ENCODE peak calls at places on chromosome 14, in four cellular contexts. I is K562, R is IMR-90, M is GM12878. X is an unnamed sample.
A peak's percentile ranks its signal among the peaks of the same experiment; 100 is the strongest.

GRCh38 chr14:20612403-20612802 is 21.2 kb upstream of the RNASE12 start:
- DNase-seq in I (no peak), R (no peak), M (no peak), X (no peak)

GRCh38 chr14:91872517-91873470 is 5.5 kb upstream of the TC2N start:
- DNase-seq in I (no peak), R (peak; percentile 83), M (no peak), X (peak; percentile 84)

GRCh38 chr14:54625158-54625557 is 58.2 kb downstream of the SAMD4A start:
- DNase-seq in I (no peak), R (peak; percentile 92), M (no peak), X (no peak)

GRCh38 chr14:76861574-76862255 is 35.5 kb downstream of the LRRC74A start:
- DNase-seq in I (no peak), R (no peak), M (no peak), X (no peak)

GRCh38 chr14:99513183-99513694 is 32.0 kb downstream of the CCNK start:
- DNase-seq in I (no peak), R (no peak), M (no peak), X (no peak)

GRCh38 chr14:51957950-51958349 is 31.4 kb upstream of the RTRAF start:
- DNase-seq in I (no peak), R (peak; percentile 45), M (no peak), X (peak; percentile 44)

GRCh38 chr14:69479696-69480095 is 4.8 kb upstream of the PLEKHD1 start:
- DNase-seq in I (no peak), R (no peak), M (no peak), X (no peak)

GRCh38 chr14:61103541-61104339 is 122.7 kb downstream of the SLC38A6 start:
- DNase-seq in I (peak; percentile 84), R (peak; percentile 99), M (no peak), X (peak; percentile 94)

GRCh38 chr14:101113835-101114725 is 210.6 kb upstream of the RTL1 start:
- DNase-seq in I (no peak), R (no peak), M (no peak), X (no peak)

GRCh38 chr14:67704484-67705089 is 2.9 kb downstream of the RDH12 start:
- DNase-seq in I (peak; percentile 55), R (peak; percentile 54), M (peak; percentile 45), X (peak; percentile 68)

GRCh38 chr14:59772252-59772651 is 98.3 kb downstream of the RTN1 start:
- DNase-seq in I (no peak), R (no peak), M (no peak), X (peak; percentile 68)

GRCh38 chr14:95541932-95542554 is 7.2 kb downstream of the GLRX5 start:
- DNase-seq in I (peak; percentile 45), R (no peak), M (no peak), X (no peak)

GRCh38 chr14:54882521-54882920 is 20.1 kb downstream of the GCH1 start:
- DNase-seq in I (no peak), R (no peak), M (no peak), X (no peak)

GRCh38 chr14:67666733-67667132 is 7.7 kb downstream of the VTI1B start:
- DNase-seq in I (no peak), R (no peak), M (no peak), X (no peak)

GRCh38 chr14:85444685-85445084 is 85.3 kb upstream of the FLRT2 start:
- DNase-seq in I (no peak), R (peak; percentile 25), M (no peak), X (no peak)

GRCh38 chr14:54730156-54730961 is 163.4 kb downstream of the SAMD4A start:
- DNase-seq in I (no peak), R (peak; percentile 78), M (peak; percentile 94), X (no peak)

GRCh38 chr14:99534863-99535262 is 53.7 kb downstream of the CCNK start:
- DNase-seq in I (no peak), R (no peak), M (no peak), X (no peak)

GRCh38 chr14:32044454-32044853 is 32.6 kb upstream of the ARHGAP5 start:
- DNase-seq in I (no peak), R (no peak), M (no peak), X (no peak)

GRCh38 chr14:32049361-32050103 is 27.6 kb upstream of the ARHGAP5 start:
- DNase-seq in I (no peak), R (no peak), M (no peak), X (no peak)

GRCh38 chr14:32050839-32051238 is 26.3 kb upstream of the ARHGAP5 start:
- DNase-seq in I (no peak), R (no peak), M (no peak), X (no peak)

GRCh38 chr14:32043624-32044023 is 33.5 kb upstream of the ARHGAP5 start:
- DNase-seq in I (no peak), R (no peak), M (no peak), X (no peak)

DNA sequence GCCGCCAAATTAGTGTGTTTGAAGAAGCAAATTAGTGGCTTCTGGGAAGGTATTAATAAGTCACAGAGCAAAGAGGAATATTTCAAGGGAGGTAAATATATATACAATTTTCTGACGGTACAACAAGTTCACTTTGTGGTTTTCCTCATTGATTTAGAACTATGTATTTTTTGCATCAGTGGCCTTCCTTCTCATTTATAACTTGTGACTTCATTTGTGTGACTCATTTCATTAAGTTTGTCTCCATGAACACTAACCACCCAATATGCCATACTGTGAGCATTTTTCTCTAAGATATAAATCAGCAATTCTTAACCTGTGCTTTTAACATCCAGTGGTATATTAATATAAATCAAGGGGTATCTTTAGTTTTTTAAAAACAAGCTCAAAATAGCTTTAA is 29.3 kb upstream of the ARHGAP5 start:
- DNase-seq in I (no peak), R (no peak), M (no peak), X (no peak)
- TF ChIP-seq FOS in I (no peak), R (no peak), M (no peak), X (peak; percentile 43)

GRCh38 chr14:94077823-94078222 is 3.2 kb downstream of the DDX24 start:
- DNase-seq in I (no peak), R (no peak), M (no peak), X (no peak)

GRCh38 chr14:94080606-94081385 is at the start of the genes DDX24 and IFI27L1:
- DNase-seq in I (peak; percentile 94), R (peak; percentile 93), M (peak; percentile 85), X (peak; percentile 97)

GRCh38 chr14:94081386-94081820 is 293 bp downstream of the IFI27L1 start:
- DNase-seq in I (no peak), R (no peak), M (no peak), X (no peak)

GRCh38 chr14:94077111-94077821 is 3.7 kb downstream of the DDX24 start:
- DNase-seq in I (peak; percentile 7), R (no peak), M (no peak), X (no peak)

DNA sequence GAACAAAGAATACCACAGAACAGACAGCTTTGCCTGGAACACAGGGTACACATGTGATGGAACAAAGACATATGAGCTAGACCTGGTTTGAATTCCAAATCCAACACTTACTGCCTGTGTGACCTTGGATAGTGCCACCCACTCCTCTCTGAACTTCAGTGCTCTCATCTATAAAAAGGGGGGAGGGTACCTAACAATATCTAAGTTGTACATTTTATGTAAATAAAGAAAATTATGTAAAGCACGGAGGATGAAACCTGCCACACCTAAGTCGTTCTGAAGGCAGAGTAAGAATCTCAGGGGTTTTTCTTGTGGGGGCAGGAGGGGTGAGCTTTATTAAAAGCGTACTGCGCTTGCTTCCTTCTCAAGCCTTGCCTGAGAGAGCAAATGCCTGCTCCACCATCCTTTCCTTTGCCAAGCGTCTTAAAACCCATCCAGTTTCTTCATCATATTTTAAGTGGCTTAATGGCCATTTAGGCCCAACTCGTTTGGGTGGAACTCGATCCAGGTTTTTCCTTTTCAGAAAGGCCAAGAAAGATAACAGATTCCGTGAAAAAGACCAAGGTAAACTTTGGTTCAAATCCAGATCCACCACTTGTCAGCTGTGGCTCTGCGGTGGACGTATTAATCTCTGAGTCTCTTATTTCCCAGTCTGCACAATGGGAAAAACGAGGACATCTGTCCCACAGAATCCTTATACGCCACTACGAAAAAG is 954 bp downstream of the DDX24 start:
- DNase-seq in I (no peak), R (peak; percentile 42), M (no peak), X (peak; percentile 54)
- H2AFZ ChIP-seq in I (no peak overlapping the region), R (peak overlapping the region; percentile 91), M (peak overlapping the region; percentile 98), X (peak overlapping the region; percentile 72)

GRCh38 chr14:75471059-75471458 is 43.2 kb downstream of the JDP2 start:
- DNase-seq in I (no peak), R (no peak), M (no peak), X (no peak)

GRCh38 chr14:75470238-75470797 is 42.5 kb downstream of the JDP2 start:
- DNase-seq in I (no peak), R (no peak), M (no peak), X (no peak)

GRCh38 chr14:75469164-75469563 is 41.3 kb downstream of the JDP2 start:
- DNase-seq in I (no peak), R (no peak), M (no peak), X (no peak)

GRCh38 chr14:75467763-75468162 is 39.9 kb downstream of the JDP2 start:
- DNase-seq in I (no peak), R (no peak), M (no peak), X (no peak)

DNA sequence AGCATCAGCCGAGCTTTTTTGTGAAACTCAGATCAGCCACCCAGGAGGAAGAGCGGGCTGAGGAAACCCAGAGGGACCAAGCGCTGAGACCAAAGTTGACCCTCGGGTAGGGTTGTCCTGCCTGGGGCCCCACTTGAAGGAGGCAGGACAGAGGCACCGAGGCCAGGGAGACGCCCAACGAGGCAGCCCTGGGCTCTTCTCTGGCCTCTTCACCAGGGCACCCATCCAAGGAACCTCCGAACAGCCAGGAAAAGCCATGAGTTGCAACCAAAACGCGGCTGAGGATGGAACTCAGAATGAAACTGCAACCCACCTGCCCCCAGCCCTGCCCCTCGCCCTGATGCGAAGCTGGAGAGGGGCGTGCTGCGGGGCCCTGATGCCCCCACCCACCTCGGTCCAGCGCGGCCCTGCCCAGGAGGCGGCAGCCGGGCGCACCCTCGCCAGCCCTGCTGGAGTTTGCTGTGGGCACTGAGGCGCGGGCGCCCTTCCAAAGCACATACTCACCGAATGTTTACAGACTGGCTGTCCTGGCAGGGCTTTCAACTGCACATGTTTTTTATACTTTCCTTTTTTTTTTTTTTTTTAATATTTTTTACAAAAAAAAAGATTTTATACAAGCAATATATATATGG is 41.9 kb downstream of the JDP2 start:
- DNase-seq in I (no peak), R (no peak), M (no peak), X (no peak)
- TF ChIP-seq FOS in I (no peak), R (no peak), M (no peak), X (no peak)

DNA sequence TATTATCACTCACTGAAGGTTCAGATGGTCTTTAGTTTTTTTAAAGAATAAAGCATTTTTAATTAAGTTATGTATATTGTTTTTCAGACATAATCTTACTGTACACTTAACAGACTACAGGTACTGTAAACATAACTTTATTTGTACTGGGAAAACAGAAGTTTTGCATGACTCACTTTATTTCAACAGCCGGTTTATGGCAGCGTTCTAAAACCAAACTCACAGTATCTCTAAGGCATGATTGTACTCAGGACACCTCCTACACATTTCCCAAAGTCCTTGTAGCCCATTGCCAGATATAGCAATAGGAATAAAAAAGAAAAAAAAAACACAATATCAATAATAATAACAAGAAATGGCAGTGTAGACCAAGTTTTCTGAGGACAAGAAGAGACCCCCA is 1341.4 kb downstream of the FSCB start:
- DNase-seq in I (no peak), R (no peak), M (no peak), X (no peak)
- H2AFZ ChIP-seq in I (no peak overlapping the region), R (no peak overlapping the region), M (no peak overlapping the region), X (no peak overlapping the region)

GRCh38 chr14:105398726-105399440 is 545 bp downstream of the TEX22 start:
- DNase-seq in I (peak; percentile 54), R (peak; percentile 11), M (no peak), X (peak; percentile 71)
- TF ChIP-seq FOS in I (no peak), R (no peak), M (no peak), X (no peak)

GRCh38 chr14:78075610-78076277 is 94.4 kb upstream of the NRXN3 start:
- DNase-seq in I (no peak), R (no peak), M (no peak), X (no peak)
- H2AFZ ChIP-seq in I (no peak overlapping the region), R (no peak overlapping the region), M (no peak overlapping the region), X (no peak overlapping the region)

X was measured in endothelial cell of umbilical vein.